ENCODE peak calls at places on chromosomes 4 and X, in ten cellular contexts. B, U, N, P, K, R, T, Z, X and Y are unnamed samples.

GRCh38 chr4:110190249-110190648 is 8.2 kb downstream of the ELOVL6 start:
- DNase-seq in Z (no peak), R (no peak), U (no peak), T (no peak), N (no peak), X (no peak), P (no peak), B (no peak), K (peak), Y (no peak)

GRCh38 chr4:168584321-168584771 is 87.5 kb downstream of the PALLD start:
- DNase-seq in N (no peak), B (no peak), R (no peak), K (peak), U (no peak), P (no peak), Z (no peak), T (no peak), X (no peak), Y (no peak)

GRCh38 chr4:112321768-112322684 is 24.9 kb downstream of the ALPK1 start:
- DNase-seq in U (no peak), K (peak), P (peak), N (no peak), B (peak), Z (peak), X (peak), T (no peak), R (peak), Y (peak)

GRCh38 chr4:177511611-177512010 is 69.4 kb upstream of the AGA start:
- DNase-seq in B (no peak), X (no peak), Z (no peak), U (no peak), T (no peak), N (no peak), P (no peak), K (no peak), R (no peak), Y (no peak)

GRCh38 chr4:124757121-124757520 is 44.6 kb upstream of the ANKRD50 start:
- DNase-seq in X (no peak), T (no peak), P (no peak), R (no peak), N (no peak), Z (no peak), K (peak), B (no peak), U (no peak), Y (no peak)

GRCh38 chrX:53321216-53321942 is 40.0 kb upstream of the IQSEC2 start:
- DNase-seq in Z (no peak), N (no peak), U (no peak), K (no peak), B (peak), T (no peak), R (no peak), X (no peak), P (no peak), Y (no peak)

GRCh38 chr4:27964095-27964494 is 1103.5 kb downstream of the STIM2 start:
- DNase-seq in X (no peak), N (no peak), B (no peak), Z (no peak), R (no peak), T (no peak), U (no peak), K (no peak), P (no peak), Y (no peak)

GRCh38 chrX:103253608-103254007 is 1.3 kb downstream of the TCEAL8 start:
- DNase-seq in P (no peak), N (no peak), X (no peak), K (peak), T (no peak), B (peak), R (no peak), Z (no peak), U (no peak), Y (no peak)

GRCh38 chr4:95409127-95409526 is 139.6 kb downstream of the UNC5C start:
- DNase-seq in P (no peak), K (peak), R (no peak), U (no peak), B (no peak), N (no peak), X (no peak), Z (no peak), T (no peak), Y (no peak)

GRCh38 chr4:88803600-88804096 is 106.0 kb upstream of the NAP1L5 start:
- DNase-seq in Z (no peak), T (no peak), P (no peak), X (no peak), N (no peak), U (no peak), R (peak), K (peak), B (no peak), Y (no peak)

GRCh38 chr4:103478729-103479128 is 241.1 kb downstream of the TACR3 start:
- DNase-seq in T (no peak), U (no peak), K (peak), Z (no peak), N (no peak), X (no peak), R (no peak), B (no peak), P (no peak), Y (no peak)

GRCh38 chr4:183391204-183391603 is 53.2 kb upstream of the CDKN2AIP start:
- DNase-seq in N (no peak), U (no peak), Z (no peak), R (no peak), X (no peak), K (no peak), P (no peak), T (no peak), B (no peak), Y (no peak)

GRCh38 chr4:174658246-174658645 is 136.0 kb upstream of the HPGD start:
- DNase-seq in P (no peak), T (no peak), R (no peak), K (no peak), N (no peak), Z (no peak), U (no peak), B (no peak), X (no peak), Y (no peak)

GRCh38 chrX:95056901-95057300 is 1382.9 kb downstream of the FAM133A start:
- DNase-seq in Z (no peak), X (no peak), N (no peak), K (peak), U (no peak), T (no peak), R (no peak), B (no peak), P (no peak), Y (no peak)